ENCODE peak calls at places on chromosome 21, in ten cellular contexts. O is astrocyte of the spinal cord; U is left cardiac atrium; Z is stomach; Q is progenitor cell of endocrine pancreas; N is ELR; E is GM23248; Y is kidney glomerular epithelial cell; R is NCI-H2171; C is CD4-positive, alpha-beta T cell. L is an unnamed sample.

GRCh38 chr21:46163375-46163774 is 8.0 kb upstream of the FTCD start:
- DNase-seq in Y (no peak), O (no peak), E (no peak), Q (no peak), C (no peak), Z (no peak), N (no peak), U (no peak), R (no peak), L (no peak)

GRCh38 chr21:46188226-46189212 is 4.3 kb upstream of the SPATC1L start:
- DNase-seq in N (peak; percentile 78), U (peak; percentile 66), Z (no peak), E (peak; percentile 85), C (no peak), Y (peak; percentile 3), Q (no peak), R (no peak), O (peak; percentile 51), L (peak; percentile 82)

GRCh38 chr21:42461881-42462877 is 33.8 kb downstream of the RSPH1 start:
- DNase-seq in E (no peak), O (no peak), N (no peak), R (peak; percentile 4), Y (peak; percentile 19), U (no peak), C (no peak), Q (no peak), Z (peak; percentile 75), L (no peak)

GRCh38 chr21:39904457-39904856 is 37.2 kb downstream of the PCP4 start:
- DNase-seq in N (no peak), Q (no peak), C (no peak), Y (no peak), O (no peak), E (no peak), R (no peak), U (no peak), Z (no peak), L (no peak)

GRCh38 chr21:32481875-32482408 is 69.4 kb downstream of the EVA1C start:
- DNase-seq in R (no peak), Z (no peak), U (no peak), N (no peak), Y (no peak), Q (no peak), O (no peak), C (no peak), E (no peak), L (no peak)

GRCh38 chr21:43268086-43268803 is 99.4 kb downstream of the CRYAA start:
- DNase-seq in Z (no peak), U (peak; percentile 18), C (no peak), R (no peak), Y (no peak), O (no peak), E (no peak), N (no peak), Q (no peak), L (no peak)

GRCh38 chr21:38917045-38917774 is 111.5 kb downstream of the ETS2 start:
- DNase-seq in Y (no peak), R (no peak), Q (no peak), N (no peak), Z (peak; percentile 58), E (no peak), O (no peak), C (no peak), U (no peak), L (no peak)

GRCh38 chr21:31543191-31543590 is 116.3 kb upstream of the SOD1 start:
- DNase-seq in N (no peak), Z (no peak), Q (no peak), U (no peak), R (no peak), O (peak; percentile 93), E (no peak), Y (no peak), C (no peak), L (no peak)

GRCh38 chr21:45331521-45332257 is 44.0 kb upstream of the POFUT2 start:
- DNase-seq in C (no peak), O (no peak), U (peak; percentile 18), Y (no peak), Z (no peak), R (no peak), N (no peak), E (no peak), Q (no peak), L (no peak)

GRCh38 chr21:45482899-45483821 is 59.1 kb downstream of the SLC19A1 start:
- DNase-seq in O (no peak), Z (no peak), U (no peak), E (no peak), Q (no peak), Y (no peak), N (no peak), R (no peak), C (no peak), L (no peak)

GRCh38 chr21:17454315-17455027 is 58.4 kb upstream of the CXADR start:
- DNase-seq in N (peak; percentile 90), Q (peak; percentile 34), C (peak; percentile 7), Z (no peak), U (peak; percentile 58), Y (peak; percentile 86), O (peak; percentile 87), E (peak; percentile 82), R (peak; percentile 27), L (peak; percentile 82)

GRCh38 chr21:46634427-46634826 is 1.0 kb upstream of the PRMT2 start:
- DNase-seq in Y (no peak), U (no peak), Q (no peak), C (no peak), O (no peak), E (no peak), R (no peak), Z (no peak), N (no peak), L (no peak)

GRCh38 chr21:35291963-35292627 is 243.0 kb upstream of the RUNX1 start:
- DNase-seq in C (no peak), E (no peak), N (no peak), Q (no peak), Z (no peak), R (no peak), Y (peak; percentile 82), U (no peak), O (peak; percentile 28), L (no peak)

GRCh38 chr21:30623362-30623761 is 2.9 kb downstream of the KRTAP20-4 start:
- DNase-seq in N (no peak), C (no peak), Y (no peak), Z (no peak), U (no peak), O (no peak), R (no peak), Q (no peak), E (no peak), L (no peak)

GRCh38 chr21:39142972-39143371 is 40.3 kb downstream of the PSMG1 start:
- DNase-seq in O (no peak), Q (no peak), Y (no peak), U (no peak), Z (no peak), C (no peak), R (no peak), N (no peak), E (no peak), L (no peak)

L was measured in head of caudate nucleus.